ENCODE peak calls at places on chromosomes 6 and 20, in ten cellular contexts. Y, D, F, Q, C, W, N, H, B and M are unnamed samples.

GRCh38 chr6:97322811-97323210 is 39.8 kb upstream of the MMS22L start:
- DNase-seq in Y (no peak), D (no peak), F (no peak), Q (no peak), C (peak), W (no peak), N (peak), H (no peak), B (no peak), M (no peak)

GRCh38 chr20:1338096-1338495 is 9.2 kb upstream of the SDCBP2 start:
- DNase-seq in Y (no peak), D (no peak), F (no peak), Q (no peak), C (no peak), W (no peak), N (no peak), H (no peak), B (no peak), M (no peak)

GRCh38 chr6:152605901-152606390 is 31.2 kb downstream of the SYNE1 start:
- DNase-seq in Y (no peak), D (no peak), F (no peak), Q (no peak), C (no peak), W (no peak), N (no peak), H (no peak), B (no peak), M (no peak)

GRCh38 chr6:10552237-10552810 is 31.2 kb downstream of the GCNT2 start:
- DNase-seq in Y (no peak), D (no peak), F (no peak), Q (no peak), C (no peak), W (no peak), N (no peak), H (no peak), B (no peak), M (peak)

GRCh38 chr6:42049116-42049809 is 1.1 kb upstream of the TAF8 start:
- DNase-seq in Y (no peak), D (no peak), F (no peak), Q (peak), C (no peak), W (no peak), N (no peak), H (no peak), B (no peak), M (peak)

GRCh38 chr20:32909896-32910571 is 51.3 kb downstream of the EFCAB8 start:
- DNase-seq in Y (no peak), D (no peak), F (no peak), Q (no peak), C (no peak), W (no peak), N (no peak), H (no peak), B (no peak), M (no peak)

GRCh38 chr20:24787621-24788020 is 161.4 kb upstream of the CST7 start:
- DNase-seq in Y (no peak), D (no peak), F (no peak), Q (no peak), C (no peak), W (no peak), N (no peak), H (no peak), B (no peak), M (no peak)

GRCh38 chr20:58558483-58559367 is 43.5 kb upstream of the APCDD1L start:
- DNase-seq in Y (no peak), D (no peak), F (no peak), Q (no peak), C (no peak), W (no peak), N (no peak), H (no peak), B (no peak), M (no peak)

GRCh38 chr6:164303092-164304007 is 888.8 kb downstream of the QKI start:
- DNase-seq in Y (no peak), D (peak), F (no peak), Q (no peak), C (no peak), W (no peak), N (no peak), H (no peak), B (no peak), M (no peak)

GRCh38 chr20:63947638-63948456 is 8.4 kb downstream of the UCKL1 start:
- DNase-seq in Y (no peak), D (no peak), F (no peak), Q (no peak), C (no peak), W (no peak), N (no peak), H (no peak), B (no peak), M (no peak)

GRCh38 chr20:62122659-62123449 is 579 bp downstream of the LSM14B start:
- DNase-seq in Y (no peak), D (no peak), F (peak), Q (peak), C (no peak), W (peak), N (peak), H (peak), B (peak), M (peak)

GRCh38 chr6:124995131-124995530 is 32.9 kb downstream of the RNF217 start:
- DNase-seq in Y (no peak), D (no peak), F (no peak), Q (no peak), C (no peak), W (no peak), N (peak), H (no peak), B (no peak), M (no peak)

GRCh38 chr20:14441201-14441600 is 103.8 kb upstream of the FLRT3 start:
- DNase-seq in Y (no peak), D (no peak), F (no peak), Q (no peak), C (peak), W (no peak), N (peak), H (no peak), B (no peak), M (no peak)

GRCh38 chr20:33158637-33159385 is 9.1 kb upstream of the BPIFA2 start:
- DNase-seq in Y (no peak), D (no peak), F (no peak), Q (no peak), C (no peak), W (no peak), N (no peak), H (no peak), B (no peak), M (no peak)

GRCh38 chr6:168574699-168575195 is 133.8 kb downstream of the SMOC2 start:
- DNase-seq in Y (no peak), D (peak), F (no peak), Q (peak), C (no peak), W (no peak), N (no peak), H (no peak), B (no peak), M (no peak)

GRCh38 chr6:150202404-150202803 is 59.6 kb downstream of the PPP1R14C start:
- DNase-seq in Y (no peak), D (no peak), F (no peak), Q (no peak), C (no peak), W (no peak), N (peak), H (no peak), B (peak), M (no peak)

GRCh38 chr20:8183526-8183925 is 51.5 kb downstream of the PLCB1 start:
- DNase-seq in Y (no peak), D (no peak), F (no peak), Q (no peak), C (no peak), W (no peak), N (no peak), H (no peak), B (no peak), M (no peak)

GRCh38 chr20:33576432-33576883 is 85.7 kb upstream of the C20orf144 start:
- DNase-seq in Y (no peak), D (no peak), F (peak), Q (no peak), C (no peak), W (no peak), N (peak), H (no peak), B (peak), M (no peak)

GRCh38 chr6:160036790-160037206 is 67.9 kb downstream of the IGF2R start:
- DNase-seq in Y (no peak), D (no peak), F (no peak), Q (no peak), C (peak), W (no peak), N (peak), H (no peak), B (no peak), M (no peak)

GRCh38 chr6:161355731-161356130 is 81.9 kb upstream of the AGPAT4 start:
- DNase-seq in Y (no peak), D (no peak), F (no peak), Q (no peak), C (no peak), W (no peak), N (no peak), H (no peak), B (no peak), M (no peak)

GRCh38 chr6:20837189-20837588 is 302.9 kb downstream of the CDKAL1 start:
- DNase-seq in Y (no peak), D (no peak), F (no peak), Q (no peak), C (no peak), W (no peak), N (no peak), H (no peak), B (no peak), M (no peak)

GRCh38 chr6:2918936-2919335 is 15.8 kb upstream of the SERPINB9 start:
- DNase-seq in Y (peak), D (no peak), F (no peak), Q (no peak), C (no peak), W (no peak), N (no peak), H (no peak), B (no peak), M (peak)

GRCh38 chr20:58233881-58234528 is 5.6 kb upstream of the ANKRD60 start:
- DNase-seq in Y (no peak), D (no peak), F (peak), Q (peak), C (no peak), W (no peak), N (peak), H (no peak), B (peak), M (no peak)

GRCh38 chr6:19557191-19557590 is 280.0 kb upstream of the ID4 start:
- DNase-seq in Y (no peak), D (no peak), F (no peak), Q (no peak), C (no peak), W (no peak), N (no peak), H (no peak), B (no peak), M (no peak)

GRCh38 chr6:143205983-143206382 is 145.3 kb downstream of the AIG1 start:
- DNase-seq in Y (no peak), D (no peak), F (no peak), Q (no peak), C (no peak), W (no peak), N (peak), H (no peak), B (no peak), M (no peak)

GRCh38 chr6:107706516-107706915 is 117.6 kb downstream of the SCML4 start:
- DNase-seq in Y (no peak), D (no peak), F (no peak), Q (no peak), C (no peak), W (no peak), N (no peak), H (no peak), B (no peak), M (peak)

GRCh38 chr6:42971746-42972327 is 7.1 kb downstream of the PEX6 start:
- DNase-seq in Y (no peak), D (no peak), F (no peak), Q (no peak), C (no peak), W (no peak), N (no peak), H (no peak), B (no peak), M (no peak)

GRCh38 chr6:118645395-118645794 is 6.0 kb downstream of the CEP85L start:
- DNase-seq in Y (no peak), D (peak), F (no peak), Q (no peak), C (no peak), W (no peak), N (no peak), H (no peak), B (no peak), M (no peak)

GRCh38 chr6:101585501-101585900 is 192.0 kb downstream of the GRIK2 start:
- DNase-seq in Y (no peak), D (no peak), F (no peak), Q (no peak), C (no peak), W (no peak), N (no peak), H (no peak), B (no peak), M (no peak)

GRCh38 chr20:33181482-33182093 is 13.6 kb downstream of the BPIFA2 start:
- DNase-seq in Y (no peak), D (no peak), F (no peak), Q (no peak), C (no peak), W (no peak), N (no peak), H (no peak), B (no peak), M (no peak)

GRCh38 chr6:161301338-161301737 is 27.5 kb upstream of the AGPAT4 start:
- DNase-seq in Y (no peak), D (no peak), F (no peak), Q (no peak), C (peak), W (no peak), N (peak), H (no peak), B (no peak), M (no peak)